ENCODE peak calls at places on chromosomes 7 and 10, in eight cellular contexts. L is CD8-positive, alpha-beta T cell; T is CD8-positive, alpha-beta memory T cell; Y is AG04449; G is RWPE1; V is OCI-LY7; E is KBM-7; R is NCI-H1417 treated with DMSO at 0.1 percent for 48 hours. Q is an unnamed sample.
A peak's percentile ranks its signal among the peaks of the same experiment; 100 is the strongest.

GRCh38 chr7:155603190-155603857 is 41.1 kb upstream of the RBM33 start:
- DNase-seq in T (no peak), Y (no peak), V (no peak), L (no peak), R (no peak), E (no peak), G (no peak), Q (no peak)

GRCh38 chr10:28094121-28094520 is 95.2 kb upstream of the ODAD2 start:
- DNase-seq in T (no peak), Y (no peak), V (no peak), R (no peak), E (no peak), G (no peak), L (no peak), Q (no peak)

GRCh38 chr10:34241226-34242000 is 573.7 kb downstream of the PARD3 start:
- DNase-seq in E (no peak), G (no peak), L (no peak), T (no peak), R (no peak), V (no peak), Y (no peak), Q (no peak)

GRCh38 chr10:77350711-77351119 is 286.9 kb downstream of the KCNMA1 start:
- DNase-seq in L (no peak), R (no peak), T (no peak), G (peak; percentile 100), V (no peak), E (no peak), Y (peak; percentile 96), Q (no peak)

GRCh38 chr10:62870866-62871265 is 54.7 kb upstream of the EGR2 start:
- DNase-seq in E (no peak), Y (no peak), L (no peak), G (no peak), V (no peak), R (no peak), T (no peak), Q (no peak)

GRCh38 chr10:84427903-84428650 is 99.7 kb downstream of the CCSER2 start:
- DNase-seq in E (no peak), V (no peak), R (no peak), G (no peak), Y (no peak), T (no peak), L (no peak), Q (no peak)

GRCh38 chr10:70430489-70431445 is 10.7 kb downstream of the NODAL start:
- DNase-seq in T (no peak), L (no peak), E (no peak), Y (no peak), R (no peak), G (no peak), V (no peak), Q (peak; percentile 88)

GRCh38 chr7:148116954-148117353 is 473.6 kb upstream of the C7orf33 start:
- DNase-seq in E (no peak), R (no peak), Y (no peak), T (no peak), L (no peak), V (no peak), G (no peak), Q (no peak)

GRCh38 chr10:11678074-11678793 is 63.9 kb upstream of the ECHDC3 start:
- DNase-seq in L (no peak), E (no peak), T (no peak), Y (no peak), V (peak; percentile 96), R (no peak), G (no peak), Q (peak; percentile 98)

GRCh38 chr7:99366646-99367045 is 7.9 kb upstream of the ARPC1B start:
- DNase-seq in Y (no peak), T (no peak), V (no peak), R (no peak), G (no peak), E (no peak), L (no peak), Q (no peak)

GRCh38 chr7:30894009-30894408 is 17.6 kb upstream of the AQP1 start:
- DNase-seq in G (no peak), R (no peak), T (no peak), L (no peak), Y (no peak), E (no peak), V (no peak), Q (no peak)

GRCh38 chr7:94422136-94422535 is 27.4 kb downstream of the COL1A2 start:
- DNase-seq in Y (no peak), V (no peak), L (no peak), G (no peak), T (no peak), E (no peak), R (no peak), Q (no peak)

GRCh38 chr7:33794959-33795358 is 110.4 kb upstream of the BMPER start:
- DNase-seq in L (no peak), T (no peak), V (no peak), E (no peak), Y (no peak), R (no peak), G (no peak), Q (no peak)

GRCh38 chr10:111203615-111204014 is 126.8 kb downstream of the ADRA2A start:
- DNase-seq in E (no peak), G (no peak), R (no peak), L (no peak), V (no peak), Y (no peak), T (no peak), Q (no peak)